ENCODE peak calls at places on chromosomes 2 and 18, in eight cellular contexts. One of them, this sample, is unnamed.

GRCh38 chr2:122028371-122029102 is 273.1 kb downstream of the TSN start:
- DNase-seq in type B pancreatic cell: no peak
- DNase-seq in ureter: no peak
- DNase-seq in GM19239: no peak
- DNase-seq in tibial artery: no peak
- DNase-seq in HEK293T: no peak
- DNase-seq in COR-L47: no peak
- DNase-seq in caudate nucleus: no peak
- DNase-seq in this sample: peak; percentile 39

GRCh38 chr18:22378672-22379282 is 38.9 kb downstream of the CTAGE1 start:
- DNase-seq in type B pancreatic cell: no peak
- DNase-seq in ureter: no peak
- DNase-seq in GM19239: no peak
- DNase-seq in tibial artery: peak; percentile 22
- DNase-seq in HEK293T: peak; percentile 75
- DNase-seq in COR-L47: no peak
- DNase-seq in caudate nucleus: no peak
- DNase-seq in this sample: no peak

GRCh38 chr18:36392888-36393287 is 95.4 kb downstream of the FHOD3 start:
- DNase-seq in type B pancreatic cell: no peak
- DNase-seq in ureter: no peak
- DNase-seq in GM19239: no peak
- DNase-seq in tibial artery: no peak
- DNase-seq in HEK293T: no peak
- DNase-seq in COR-L47: no peak
- DNase-seq in caudate nucleus: no peak
- DNase-seq in this sample: no peak

GRCh38 chr2:8259841-8260178 is 422.0 kb upstream of the ID2 start:
- DNase-seq in type B pancreatic cell: no peak
- DNase-seq in ureter: no peak
- DNase-seq in GM19239: no peak
- DNase-seq in tibial artery: no peak
- DNase-seq in HEK293T: no peak
- DNase-seq in COR-L47: no peak
- DNase-seq in caudate nucleus: no peak
- DNase-seq in this sample: no peak

GRCh38 chr2:8622924-8623465 is 58.9 kb upstream of the ID2 start:
- DNase-seq in type B pancreatic cell: no peak
- DNase-seq in ureter: no peak
- DNase-seq in GM19239: no peak
- DNase-seq in tibial artery: no peak
- DNase-seq in HEK293T: no peak
- DNase-seq in COR-L47: no peak
- DNase-seq in caudate nucleus: no peak
- DNase-seq in this sample: no peak

GRCh38 chr18:44852818-44853217 is 172.1 kb downstream of the SETBP1 start:
- DNase-seq in type B pancreatic cell: no peak
- DNase-seq in ureter: no peak
- DNase-seq in GM19239: no peak
- DNase-seq in tibial artery: no peak
- DNase-seq in HEK293T: no peak
- DNase-seq in COR-L47: no peak
- DNase-seq in caudate nucleus: no peak
- DNase-seq in this sample: no peak

GRCh38 chr18:36572135-36572856 is 256.5 kb downstream of the TPGS2 start:
- DNase-seq in type B pancreatic cell: no peak
- DNase-seq in ureter: no peak
- DNase-seq in GM19239: peak; percentile 15
- DNase-seq in tibial artery: peak; percentile 76
- DNase-seq in HEK293T: peak; percentile 73
- DNase-seq in COR-L47: peak; percentile 54
- DNase-seq in caudate nucleus: peak; percentile 45
- DNase-seq in this sample: peak; percentile 17

GRCh38 chr2:12918841-12919445 is 202.2 kb downstream of the TRIB2 start:
- DNase-seq in type B pancreatic cell: no peak
- DNase-seq in ureter: peak; percentile 49
- DNase-seq in GM19239: no peak
- DNase-seq in tibial artery: peak; percentile 84
- DNase-seq in HEK293T: no peak
- DNase-seq in COR-L47: no peak
- DNase-seq in caudate nucleus: no peak
- DNase-seq in this sample: peak; percentile 7